ENCODE peak calls at places on chromosomes 16 and 17, in six cellular contexts. A is A549, C is K562, X is endothelial cell of umbilical vein, U is GM12878, O is HepG2. I is an unnamed sample.

GRCh38 chr17:77487677-77488530 is 347.1 kb downstream of the SEC14L1 start:
- DNase-seq in A (no peak), C (no peak), X (no peak), U (no peak), O (no peak), I (no peak)

GRCh38 chr16:4081577-4082021 is 34.6 kb downstream of the ADCY9 start:
- DNase-seq in A (no peak), C (no peak), X (no peak), U (no peak), O (no peak), I (no peak)

GRCh38 chr17:12812877-12813276 is 23.6 kb downstream of the ARHGAP44 start:
- DNase-seq in A (no peak), C (no peak), X (no peak), U (no peak), O (no peak), I (no peak)

GRCh38 chr17:18380471-18381157 is 3.0 kb downstream of the EVPLL start:
- DNase-seq in A (no peak), C (no peak), X (no peak), U (no peak), O (no peak), I (no peak)

GRCh38 chr16:85840801-85841200 is 41.3 kb downstream of the COX4I1 start:
- DNase-seq in A (no peak), C (no peak), X (no peak), U (no peak), O (no peak), I (no peak)

GRCh38 chr17:63491976-63492575 is 15.2 kb downstream of the ACE start:
- DNase-seq in A (no peak), C (no peak), X (no peak), U (no peak), O (no peak), I (no peak)

GRCh38 chr17:27569257-27569722 is 61.7 kb upstream of the LGALS9 start:
- DNase-seq in A (peak; percentile 63), C (peak; percentile 91), X (peak; percentile 33), U (no peak), O (no peak), I (peak; percentile 64)

GRCh38 chr17:31481783-31482081 is 90.3 kb downstream of the RAB11FIP4 start:
- DNase-seq in A (no peak), C (no peak), X (no peak), U (no peak), O (no peak), I (no peak)

GRCh38 chr16:5615868-5616642 is 518.5 kb upstream of the EEF2KMT start:
- DNase-seq in A (peak; percentile 58), C (peak; percentile 89), X (no peak), U (no peak), O (peak; percentile 35), I (peak; percentile 59)

GRCh38 chr17:46832945-46833839 is 14.7 kb upstream of the WNT3 start:
- DNase-seq in A (no peak), C (no peak), X (no peak), U (no peak), O (peak; percentile 57), I (no peak)

GRCh38 chr17:34665803-34666763 is 86.7 kb downstream of the TMEM132E start:
- DNase-seq in A (no peak), C (no peak), X (no peak), U (no peak), O (no peak), I (peak; percentile 49)

GRCh38 chr17:48546924-48547838 is 2.3 kb upstream of the HOXB2 start:
- DNase-seq in A (no peak), C (peak; percentile 58), X (peak; percentile 61), U (no peak), O (no peak), I (no peak)

GRCh38 chr16:2447920-2448583 is 11.9 kb upstream of the TEDC2 start:
- DNase-seq in A (no peak), C (no peak), X (no peak), U (no peak), O (no peak), I (no peak)

GRCh38 chr17:75047398-75048098 is 523 bp downstream of the KCTD2 start:
- DNase-seq in A (no peak), C (peak; percentile 67), X (peak; percentile 19), U (no peak), O (no peak), I (peak; percentile 43)

GRCh38 chr17:60506312-60506711 is 19.7 kb downstream of the APPBP2 start:
- DNase-seq in A (peak; percentile 50), C (no peak), X (peak; percentile 33), U (no peak), O (peak; percentile 9), I (peak; percentile 40)

GRCh38 chr17:60545465-60546191 is 19.6 kb upstream of the APPBP2 start:
- DNase-seq in A (no peak), C (no peak), X (no peak), U (no peak), O (no peak), I (no peak)

GRCh38 chr16:10753670-10754069 is 10.0 kb downstream of the NUBP1 start:
- DNase-seq in A (no peak), C (no peak), X (no peak), U (no peak), O (no peak), I (no peak)

GRCh38 chr17:64172510-64172909 is 42.6 kb upstream of the ERN1 start:
- DNase-seq in A (no peak), C (peak; percentile 45), X (peak; percentile 94), U (no peak), O (no peak), I (no peak)

GRCh38 chr16:12551530-12551929 is 252.2 kb downstream of the CPPED1 start:
- DNase-seq in A (no peak), C (no peak), X (no peak), U (no peak), O (no peak), I (no peak)

GRCh38 chr17:37107406-37108083 is 158.8 kb downstream of the AATF start:
- DNase-seq in A (no peak), C (no peak), X (no peak), U (no peak), O (no peak), I (no peak)

GRCh38 chr16:56667581-56668571 is at the start of gene MT1G:
- DNase-seq in A (no peak), C (peak; percentile 32), X (no peak), U (no peak), O (peak; percentile 57), I (peak; percentile 79)

GRCh38 chr17:67568961-67569360 is 148.8 kb upstream of the NOL11 start:
- DNase-seq in A (no peak), C (no peak), X (no peak), U (no peak), O (no peak), I (no peak)

GRCh38 chr16:66478733-66479511 is 51.8 kb downstream of the BEAN1 start:
- DNase-seq in A (peak; percentile 81), C (peak; percentile 78), X (peak; percentile 60), U (peak; percentile 16), O (peak; percentile 63), I (peak; percentile 85)

GRCh38 chr17:30556374-30557332 is 79.4 kb downstream of the GOSR1 start:
- DNase-seq in A (no peak), C (no peak), X (no peak), U (no peak), O (no peak), I (no peak)

GRCh38 chr17:27244481-27245223 is 49.3 kb upstream of the WSB1 start:
- DNase-seq in A (peak; percentile 58), C (no peak), X (peak; percentile 66), U (no peak), O (peak; percentile 53), I (peak; percentile 99)

GRCh38 chr16:78669994-78670393 is 570.5 kb downstream of the WWOX start:
- DNase-seq in A (no peak), C (no peak), X (no peak), U (no peak), O (no peak), I (no peak)

GRCh38 chr16:7866144-7866543 is 533.5 kb downstream of the RBFOX1 start:
- DNase-seq in A (no peak), C (no peak), X (no peak), U (no peak), O (no peak), I (no peak)

GRCh38 chr17:8563024-8563776 is 67.3 kb downstream of the MYH10 start:
- DNase-seq in A (no peak), C (no peak), X (no peak), U (no peak), O (no peak), I (no peak)
- TF ChIP-seq MYC in A (no peak), C (no peak), X (no peak), U (no peak), O (no peak), I (no peak)

GRCh38 chr17:33498069-33498468 is 205.0 kb upstream of the ASIC2 start:
- DNase-seq in A (no peak), C (no peak), X (no peak), U (no peak), O (no peak), I (no peak)
- TF ChIP-seq CTCF in A (no peak), C (no peak), X (no peak), U (no peak), O (no peak), I (no peak)

DNA sequence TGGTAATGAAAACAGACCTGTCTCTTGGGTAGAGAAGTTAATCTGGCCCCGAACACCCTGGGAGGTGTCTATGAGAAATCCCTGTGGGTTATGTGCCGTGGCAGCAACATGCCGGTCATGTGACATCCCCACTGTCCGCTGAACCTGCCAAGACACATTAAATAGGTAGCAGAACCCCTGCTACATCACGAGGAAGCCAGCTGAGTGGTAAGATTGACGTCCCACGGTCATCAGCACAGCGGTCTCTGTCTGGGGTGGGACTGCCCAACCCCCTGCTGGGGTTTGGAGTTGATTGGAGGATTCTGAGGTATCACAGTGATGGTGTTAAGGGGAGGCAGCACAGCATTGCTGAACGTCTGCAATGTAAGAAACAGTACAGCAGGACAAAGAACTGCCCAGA is 2.1 kb downstream of the TMED6 start:
- DNase-seq in A (no peak), C (no peak), X (no peak), U (no peak), O (no peak), I (no peak)
- TF ChIP-seq MYC in A (no peak), C (no peak), X (no peak), U (no peak), O (no peak), I (no peak)

GRCh38 chr16:75310541-75310940 is 59.1 kb upstream of the BCAR1 start:
- DNase-seq in A (no peak), C (no peak), X (no peak), U (no peak), O (no peak), I (no peak)

GRCh38 chr16:75311383-75311938 is 60.0 kb upstream of the BCAR1 start:
- DNase-seq in A (no peak), C (no peak), X (no peak), U (no peak), O (no peak), I (no peak)

GRCh38 chr16:75309899-75310430 is 58.5 kb upstream of the BCAR1 start:
- DNase-seq in A (peak; percentile 22), C (no peak), X (no peak), U (no peak), O (peak; percentile 99), I (no peak)

GRCh38 chr16:75315907-75316306 is 64.5 kb upstream of the BCAR1 start:
- DNase-seq in A (no peak), C (no peak), X (no peak), U (no peak), O (no peak), I (no peak)

DNA sequence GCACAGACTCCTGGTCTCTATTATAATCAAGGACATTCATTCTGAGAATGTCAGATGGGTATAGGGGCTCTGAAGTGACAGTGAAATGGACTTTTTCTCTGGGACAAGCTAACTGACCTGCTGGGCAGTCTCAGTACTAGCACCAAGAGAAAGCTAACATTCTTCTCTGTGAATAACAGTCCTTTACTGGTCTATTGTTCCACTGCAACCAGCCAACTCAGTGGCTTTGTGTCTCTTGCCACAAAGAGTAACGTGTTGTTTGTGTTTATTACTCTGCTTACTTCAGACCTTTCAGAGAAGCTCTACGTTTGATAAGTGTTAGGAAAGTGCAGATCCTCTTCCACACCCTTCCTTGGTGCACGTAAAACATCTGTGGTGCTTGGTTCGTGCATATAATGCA is 61.5 kb upstream of the BCAR1 start:
- DNase-seq in A (no peak), C (no peak), X (no peak), U (no peak), O (no peak), I (no peak)
- TF ChIP-seq CTCF in A (no peak), C (no peak), X (no peak), U (no peak), O (no peak), I (no peak)

I was measured in NB4.